ENCODE peak calls at places on chromosomes 13 and 19, in ten cellular contexts. D is thoracic aorta, S is retinal pigment epithelial cell, M is AG09309, T is A549, N is testis, Q is Panc1, V is AG10803, R is foreskin fibroblast, K is choroid plexus epithelial cell. U is an unnamed sample.

GRCh38 chr19:36207605-36208252 is 6.7 kb downstream of the ZNF565 start:
- DNase-seq in D (no peak), S (no peak), M (no peak), T (no peak), N (no peak), Q (no peak), V (no peak), R (no peak), K (no peak), U (no peak)

GRCh38 chr19:11420894-11421606 is 1.9 kb upstream of the RGL3 start:
- DNase-seq in D (no peak), S (no peak), M (no peak), T (no peak), N (no peak), Q (no peak), V (no peak), R (no peak), K (no peak), U (no peak)

GRCh38 chr19:49679832-49680472 is 2.9 kb downstream of the PRMT1 start:
- DNase-seq in D (no peak), S (no peak), M (no peak), T (no peak), N (no peak), Q (no peak), V (no peak), R (no peak), K (no peak), U (no peak)

GRCh38 chr13:112441226-112441625 is 65.1 kb downstream of the SPACA7 start:
- DNase-seq in D (no peak), S (no peak), M (no peak), T (no peak), N (no peak), Q (no peak), V (no peak), R (no peak), K (no peak), U (no peak)

GRCh38 chr19:34184880-34185491 is 12.7 kb downstream of the LSM14A start:
- DNase-seq in D (no peak), S (no peak), M (no peak), T (no peak), N (no peak), Q (no peak), V (peak), R (peak), K (peak), U (peak)

GRCh38 chr19:33938821-33939220 is 142.2 kb downstream of the KCTD15 start:
- DNase-seq in D (no peak), S (no peak), M (no peak), T (no peak), N (no peak), Q (no peak), V (no peak), R (no peak), K (no peak), U (no peak)

GRCh38 chr13:85347251-85347650 is 452.0 kb downstream of the SLITRK6 start:
- DNase-seq in D (no peak), S (peak), M (no peak), T (no peak), N (no peak), Q (no peak), V (no peak), R (no peak), K (peak), U (no peak)

GRCh38 chr19:11164879-11165406 is 9.4 kb upstream of the SPC24 start:
- DNase-seq in D (no peak), S (no peak), M (peak), T (no peak), N (peak), Q (no peak), V (peak), R (peak), K (peak), U (peak)

GRCh38 chr19:2080336-2080988 is 15.7 kb downstream of the MOB3A start:
- DNase-seq in D (no peak), S (no peak), M (no peak), T (no peak), N (no peak), Q (no peak), V (no peak), R (no peak), K (no peak), U (no peak)

GRCh38 chr19:38718747-38719543 is 25.3 kb downstream of the CAPN12 start:
- DNase-seq in D (no peak), S (peak), M (no peak), T (peak), N (no peak), Q (no peak), V (peak), R (no peak), K (peak), U (no peak)

GRCh38 chr19:49594157-49595005 is 3.4 kb downstream of the PRR12 start:
- DNase-seq in D (no peak), S (no peak), M (no peak), T (no peak), N (no peak), Q (no peak), V (no peak), R (no peak), K (no peak), U (no peak)

GRCh38 chr19:5039642-5040543 is 71.0 kb downstream of the KDM4B start:
- DNase-seq in D (no peak), S (no peak), M (no peak), T (no peak), N (no peak), Q (no peak), V (no peak), R (no peak), K (no peak), U (no peak)

GRCh38 chr19:35828694-35829301 is 16.2 kb upstream of the PRODH2 start:
- DNase-seq in D (no peak), S (peak), M (peak), T (peak), N (peak), Q (no peak), V (peak), R (peak), K (peak), U (peak)

GRCh38 chr19:3642296-3642695 is 15.7 kb upstream of the CACTIN start:
- DNase-seq in D (no peak), S (no peak), M (no peak), T (no peak), N (no peak), Q (no peak), V (no peak), R (no peak), K (no peak), U (no peak)

GRCh38 chr19:41701401-41702075 is 6.9 kb upstream of the CEACAM5 start:
- DNase-seq in D (no peak), S (no peak), M (no peak), T (peak), N (no peak), Q (no peak), V (no peak), R (no peak), K (no peak), U (no peak)

GRCh38 chr13:109779074-109779473 is 7.3 kb downstream of the IRS2 start:
- DNase-seq in D (no peak), S (no peak), M (no peak), T (no peak), N (no peak), Q (no peak), V (no peak), R (no peak), K (no peak), U (no peak)

GRCh38 chr19:3145909-3146676 is 10.3 kb downstream of the GNA15 start:
- DNase-seq in D (no peak), S (no peak), M (no peak), T (no peak), N (no peak), Q (no peak), V (no peak), R (no peak), K (no peak), U (no peak)

GRCh38 chr13:112376050-112376681 is at the start of gene SPACA7:
- DNase-seq in D (no peak), S (no peak), M (no peak), T (no peak), N (no peak), Q (no peak), V (no peak), R (no peak), K (no peak), U (no peak)

GRCh38 chr13:87384099-87384498 is 287.1 kb upstream of the SLITRK5 start:
- DNase-seq in D (no peak), S (no peak), M (no peak), T (no peak), N (no peak), Q (no peak), V (no peak), R (no peak), K (no peak), U (no peak)

GRCh38 chr19:3570619-3571018 is 2.1 kb upstream of the HMG20B start:
- DNase-seq in D (no peak), S (no peak), M (no peak), T (no peak), N (no peak), Q (no peak), V (no peak), R (no peak), K (no peak), U (no peak)

GRCh38 chr19:45097776-45098520 is 5.0 kb downstream of the PPP1R37 start:
- DNase-seq in D (no peak), S (peak), M (peak), T (peak), N (peak), Q (peak), V (peak), R (peak), K (peak), U (peak)
- H3K4me3 ChIP-seq in D (no peak), S (no peak), M (no peak), T (no peak), N (no peak), Q (no peak), V (peak), R (no peak), K (peak), U (no peak)

DNA sequence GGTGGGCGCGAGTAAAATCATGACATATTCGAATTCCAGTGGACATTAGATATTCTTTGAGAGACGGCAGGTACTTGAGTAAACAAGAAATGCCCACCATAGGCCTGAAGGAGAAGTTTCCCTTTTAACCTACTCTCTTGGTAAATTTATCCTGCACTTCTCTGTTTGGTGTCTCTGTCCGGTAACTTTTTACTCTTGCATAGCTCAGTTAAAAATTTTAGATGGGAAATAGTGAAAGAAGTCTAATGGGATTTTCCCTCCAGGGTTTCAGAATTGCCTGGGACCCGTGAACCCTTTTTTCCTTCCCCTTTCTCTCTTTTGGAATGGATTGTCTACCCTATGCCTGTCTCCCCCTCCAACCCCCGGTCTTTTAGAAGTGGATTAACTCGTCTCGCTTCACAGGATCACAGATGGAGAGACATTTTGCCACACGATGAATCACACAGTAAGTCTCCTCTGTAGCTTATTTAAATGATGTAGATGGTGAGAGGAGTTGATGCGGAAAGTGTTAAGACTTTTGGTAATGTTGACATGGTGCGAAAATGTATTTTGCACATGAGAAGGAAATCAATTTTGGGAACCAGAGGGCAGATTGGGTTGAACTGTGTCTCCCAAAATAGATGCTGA is 511 bp upstream of the MIPEP start:
- DNase-seq in D (no peak), S (peak), M (no peak), T (peak), N (no peak), Q (no peak), V (peak), R (no peak), K (no peak), U (no peak)
- TF ChIP-seq CTCF in D (no peak), S (no peak), M (no peak), T (no peak), N (no peak), Q (peak), V (no peak), R (no peak), K (no peak), U (no peak)

GRCh38 chr13:41678842-41679241 is 221.5 kb downstream of the RGCC start:
- DNase-seq in D (no peak), S (no peak), M (no peak), T (no peak), N (no peak), Q (no peak), V (no peak), R (no peak), K (no peak), U (no peak)

GRCh38 chr13:41682001-41682400 is 224.7 kb downstream of the RGCC start:
- DNase-seq in D (no peak), S (no peak), M (no peak), T (no peak), N (no peak), Q (no peak), V (no peak), R (no peak), K (no peak), U (no peak)

GRCh38 chr13:41680900-41681299 is 223.6 kb downstream of the RGCC start:
- DNase-seq in D (no peak), S (no peak), M (no peak), T (no peak), N (no peak), Q (no peak), V (no peak), R (no peak), K (no peak), U (no peak)

GRCh38 chr13:41682766-41683165 is 225.4 kb downstream of the RGCC start:
- DNase-seq in D (no peak), S (no peak), M (no peak), T (no peak), N (no peak), Q (no peak), V (peak), R (no peak), K (no peak), U (no peak)

DNA sequence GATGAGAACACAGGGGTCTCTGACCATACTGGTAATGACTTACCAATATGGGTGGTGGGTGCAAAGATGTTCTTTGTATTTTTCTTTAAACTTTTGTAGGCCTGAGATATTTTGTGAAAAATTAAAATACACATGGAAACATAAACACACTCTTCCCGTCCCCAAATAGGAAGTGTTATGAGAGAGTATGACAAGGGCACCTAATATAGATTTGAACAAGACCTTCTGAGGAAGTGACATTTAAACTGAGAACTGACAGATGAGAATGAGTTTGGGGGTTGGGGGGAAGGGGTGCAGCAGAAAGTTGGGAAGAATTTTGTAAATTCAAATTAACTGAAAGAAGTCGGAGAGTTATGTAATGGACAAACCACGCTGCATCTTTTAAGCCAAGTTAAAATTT is 224.2 kb downstream of the RGCC start:
- DNase-seq in D (no peak), S (no peak), M (no peak), T (no peak), N (no peak), Q (no peak), V (no peak), R (no peak), K (no peak), U (no peak)
- H3K4me3 ChIP-seq in D (no peak), S (no peak), M (no peak), T (no peak), N (no peak), Q (no peak), V (no peak), R (no peak), K (no peak), U (no peak)

GRCh38 chr13:67438465-67438864 is 208.3 kb upstream of the PCDH9 start:
- DNase-seq in D (no peak), S (no peak), M (no peak), T (peak), N (no peak), Q (no peak), V (no peak), R (no peak), K (peak), U (no peak)
- TF ChIP-seq CTCF in D (no peak), S (no peak), M (no peak), T (no peak), N (no peak), Q (peak), V (no peak), R (no peak), K (peak), U (no peak)